ENCODE peak calls at places on chromosomes 3 and 15, in four cellular contexts. J, B, Y and L are unnamed samples.

GRCh38 chr3:192825657-192826200 is 91.9 kb downstream of the MB21D2 start:
- DNase-seq in J (peak), B (peak), Y (no peak), L (peak)

GRCh38 chr15:34987182-34987488 is 952 bp downstream of the ZNF770 start:
- DNase-seq in J (no peak), B (no peak), Y (no peak), L (peak)

GRCh38 chr3:185397676-185398075 is 34.7 kb downstream of the MAP3K13 start:
- DNase-seq in J (no peak), B (no peak), Y (no peak), L (peak)

GRCh38 chr3:29284578-29284977 is 3.7 kb downstream of the RBMS3 start:
- DNase-seq in J (no peak), B (no peak), Y (no peak), L (no peak)

GRCh38 chr3:16379838-16380237 is 114.8 kb downstream of the OXNAD1 start:
- DNase-seq in J (no peak), B (peak), Y (no peak), L (no peak)

GRCh38 chr3:13288732-13289718 is 131.1 kb downstream of the NUP210 start:
- DNase-seq in J (no peak), B (no peak), Y (no peak), L (no peak)

GRCh38 chr15:49991587-49991986 is 127.4 kb downstream of the ATP8B4 start:
- DNase-seq in J (no peak), B (no peak), Y (no peak), L (no peak)

GRCh38 chr3:152272771-152273242 is 4.1 kb downstream of the MBNL1 start:
- DNase-seq in J (no peak), B (peak), Y (no peak), L (peak)

GRCh38 chr15:40155270-40155910 is 5.5 kb upstream of the BUB1B start:
- DNase-seq in J (no peak), B (no peak), Y (no peak), L (no peak)

GRCh38 chr3:11718582-11719405 is 75.1 kb upstream of the VGLL4 start:
- DNase-seq in J (peak), B (peak), Y (no peak), L (peak)

GRCh38 chr3:114155370-114155821 is 23.5 kb downstream of the DRD3 start:
- DNase-seq in J (peak), B (peak), Y (no peak), L (peak)

GRCh38 chr15:37134699-37135131 is 34.4 kb upstream of the MEIS2 start:
- DNase-seq in J (peak), B (peak), Y (no peak), L (peak)

GRCh38 chr3:94431831-94432230 is 369.0 kb downstream of the NSUN3 start:
- DNase-seq in J (no peak), B (peak), Y (no peak), L (no peak)